ENCODE peak calls at places on chromosomes 13 and 19, in four cellular contexts. One of them, this sample, is unnamed.

GRCh38 chr13:76210262-76210661 is 574.1 kb downstream of the LMO7 start:
- DNase-seq in A549: no peak
- DNase-seq in H1: no peak
- DNase-seq in HepG2: no peak
- DNase-seq in this sample: no peak

GRCh38 chr13:67726979-67727378 is 496.8 kb upstream of the PCDH9 start:
- DNase-seq in A549: no peak
- DNase-seq in H1: no peak
- DNase-seq in HepG2: peak; percentile 1
- DNase-seq in this sample: no peak

GRCh38 chr13:44394649-44395048 is 21.0 kb downstream of the SERP2 start:
- DNase-seq in A549: no peak
- DNase-seq in H1: no peak
- DNase-seq in HepG2: no peak
- DNase-seq in this sample: no peak

GRCh38 chr13:67493835-67494234 is 263.7 kb upstream of the PCDH9 start:
- DNase-seq in A549: no peak
- DNase-seq in H1: no peak
- DNase-seq in HepG2: no peak
- DNase-seq in this sample: no peak

GRCh38 chr13:52169839-52170238 is 10.4 kb upstream of the NEK3 start:
- DNase-seq in A549: no peak
- DNase-seq in H1: no peak
- DNase-seq in HepG2: no peak
- DNase-seq in this sample: no peak

GRCh38 chr13:94764576-94765321 is 52.4 kb upstream of the SOX21 start:
- DNase-seq in A549: no peak
- DNase-seq in H1: no peak
- DNase-seq in HepG2: no peak
- DNase-seq in this sample: no peak

GRCh38 chr13:44276061-44276460 is 97.6 kb upstream of the SERP2 start:
- DNase-seq in A549: no peak
- DNase-seq in H1: no peak
- DNase-seq in HepG2: no peak
- DNase-seq in this sample: no peak

GRCh38 chr13:78409172-78409571 is 194.2 kb downstream of the POU4F1 start:
- DNase-seq in A549: no peak
- DNase-seq in H1: no peak
- DNase-seq in HepG2: no peak
- DNase-seq in this sample: no peak

GRCh38 chr13:99983401-99984133 is 2.0 kb downstream of the ZIC2 start:
- DNase-seq in A549: no peak
- DNase-seq in H1: peak; percentile 46
- DNase-seq in HepG2: no peak
- DNase-seq in this sample: peak; percentile 33

GRCh38 chr19:12774588-12775555 is at the start of gene HOOK2:
- DNase-seq in A549: no peak
- DNase-seq in H1: peak; percentile 93
- DNase-seq in HepG2: no peak
- DNase-seq in this sample: peak; percentile 71

GRCh38 chr13:62432906-62433305 is 1017.3 kb upstream of the PCDH20 start:
- DNase-seq in A549: no peak
- DNase-seq in H1: no peak
- DNase-seq in HepG2: no peak
- DNase-seq in this sample: no peak

DNA sequence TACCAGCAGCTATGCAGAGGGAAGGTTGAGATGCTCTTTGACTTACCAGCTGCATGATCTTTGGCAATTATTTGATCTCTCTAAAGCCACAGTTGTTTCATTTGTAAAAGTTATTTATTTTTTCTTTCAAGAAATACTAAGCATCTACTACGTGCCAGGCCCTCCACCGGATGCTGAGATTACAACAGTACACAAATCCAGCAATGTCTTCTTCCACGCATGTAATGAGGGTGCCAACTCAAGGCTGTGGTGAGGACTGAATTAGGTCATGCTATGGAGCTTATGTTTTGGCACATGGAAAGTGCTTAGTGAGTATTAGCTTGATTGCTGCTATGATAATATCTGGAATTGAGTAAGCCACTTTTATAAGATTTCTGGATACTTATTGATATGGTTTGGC is 358.2 kb downstream of the IRS2 start:
- DNase-seq in A549: no peak
- DNase-seq in H1: no peak
- DNase-seq in HepG2: no peak
- DNase-seq in this sample: no peak
- TF ChIP-seq EP300 in A549: no peak
- TF ChIP-seq EP300 in H1: no peak
- TF ChIP-seq EP300 in HepG2: no peak
- TF ChIP-seq EP300 in this sample: no peak

GRCh38 chr13:92572190-92572589 is 654.4 kb upstream of the GPC6 start:
- DNase-seq in A549: no peak
- DNase-seq in H1: no peak
- DNase-seq in HepG2: no peak
- DNase-seq in this sample: no peak
- TF ChIP-seq RAD21 in A549: no peak
- TF ChIP-seq RAD21 in H1: no peak
- TF ChIP-seq RAD21 in HepG2: no peak
- TF ChIP-seq RAD21 in this sample: no peak

DNA sequence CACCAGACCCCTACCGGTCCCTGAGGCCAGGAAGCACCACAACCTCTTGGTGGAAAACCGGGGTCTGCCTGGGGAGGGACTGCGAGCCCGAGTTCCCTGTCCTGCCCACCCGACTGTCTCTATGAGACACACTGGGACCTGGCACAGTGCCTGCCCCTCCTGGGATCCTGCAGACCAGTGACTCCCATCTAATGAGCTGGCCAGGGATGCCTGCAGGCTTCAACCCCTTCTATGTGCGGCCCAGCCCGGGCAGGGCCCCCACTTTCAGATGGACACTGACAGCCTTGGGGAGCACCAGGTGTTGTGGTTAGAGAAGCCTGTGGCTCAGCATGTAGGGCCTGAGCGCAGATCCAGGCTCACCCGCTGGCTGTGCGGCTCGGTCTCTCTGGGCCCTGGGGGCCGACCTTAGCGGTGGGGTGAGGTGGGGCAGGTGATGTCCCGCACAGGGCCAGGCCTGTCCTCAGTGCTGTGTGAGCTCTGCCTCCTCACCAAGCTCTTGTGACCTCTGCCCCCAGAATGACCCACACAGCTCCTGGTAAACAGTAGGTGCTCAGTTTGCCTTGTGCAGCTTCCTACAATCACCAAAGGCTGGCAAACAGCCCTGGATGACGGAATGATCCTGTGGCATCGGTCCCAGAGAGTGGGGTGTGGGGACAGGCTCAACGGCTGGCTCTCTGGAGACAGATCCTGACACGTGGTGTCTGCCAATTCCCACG is 17.9 kb upstream of the CACTIN start:
- DNase-seq in A549: no peak
- DNase-seq in H1: no peak
- DNase-seq in HepG2: no peak
- DNase-seq in this sample: no peak
- TF ChIP-seq PHF8 in A549: no peak
- TF ChIP-seq PHF8 in H1: no peak
- TF ChIP-seq PHF8 in HepG2: no peak
- TF ChIP-seq PHF8 in this sample: no peak

DNA sequence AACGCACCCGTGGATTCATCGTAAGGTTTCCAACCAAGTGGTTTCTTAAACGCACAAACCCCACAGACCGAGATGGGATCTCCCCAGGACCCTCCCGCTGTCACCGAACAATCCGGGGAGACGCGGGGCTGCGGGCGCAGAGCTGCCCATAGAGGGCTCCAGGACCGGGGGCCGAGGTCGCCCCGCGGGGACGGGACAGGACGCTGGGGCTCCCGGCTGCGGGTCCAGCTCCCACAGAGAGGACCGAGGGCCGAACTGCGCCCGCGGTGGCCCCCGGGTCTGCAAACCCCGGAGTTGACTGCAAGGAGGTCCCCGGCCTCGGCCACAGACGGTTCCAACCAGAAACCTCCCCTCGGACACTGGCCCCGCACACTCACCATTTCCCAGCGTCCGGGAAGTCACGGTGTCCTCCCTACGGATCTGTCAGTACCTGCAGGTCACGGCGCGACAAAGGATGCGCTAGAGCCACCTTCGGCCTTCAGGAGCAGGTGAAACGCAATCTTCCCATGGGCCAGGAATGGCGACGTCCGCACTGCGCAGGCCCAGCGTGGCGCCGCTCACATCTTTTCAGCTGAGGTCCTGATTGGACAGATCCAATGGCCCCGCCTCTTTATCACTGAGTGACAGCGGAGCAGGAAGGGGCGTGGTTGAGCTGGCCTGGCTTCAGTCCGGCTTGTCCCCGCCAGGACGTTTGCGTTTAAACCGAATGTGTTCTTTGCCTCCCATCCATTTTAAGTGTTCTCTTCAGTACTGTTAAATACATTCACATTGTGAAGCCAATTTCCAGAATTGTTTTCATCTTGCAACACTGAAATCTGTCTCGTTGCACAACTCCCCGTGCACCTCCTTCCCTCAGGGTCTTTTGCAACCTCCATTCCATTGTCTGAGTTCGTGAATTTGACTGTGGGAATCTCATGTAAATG is at the start of gene ZNF14:
- DNase-seq in A549: peak; percentile 92
- DNase-seq in H1: peak; percentile 95
- DNase-seq in HepG2: peak; percentile 91
- DNase-seq in this sample: peak; percentile 96
- TF ChIP-seq EP300 in A549: no peak
- TF ChIP-seq EP300 in H1: no peak
- TF ChIP-seq EP300 in HepG2: no peak
- TF ChIP-seq EP300 in this sample: no peak

This sample was measured in K562.